ENCODE peak calls at places on chromosomes 7 and 10, in four cellular contexts. H is MM.1S, E is tibial nerve, Q is left ventricle myocardium inferior. K is an unnamed sample.
A peak's percentile ranks its signal among the peaks of the same experiment; 100 is the strongest.

GRCh38 chr7:75866497-75867389 is 12.1 kb upstream of the RHBDD2 start:
- DNase-seq in Q (peak; percentile 45), E (peak; percentile 56), H (peak; percentile 80), K (no peak)

GRCh38 chr7:70736715-70737460 is 395.1 kb upstream of the GALNT17 start:
- DNase-seq in H (no peak), Q (no peak), E (peak; percentile 21), K (peak; percentile 26)

GRCh38 chr7:42736931-42737330 is 174.9 kb downstream of the C7orf25 start:
- DNase-seq in H (no peak), E (no peak), Q (no peak), K (no peak)

GRCh38 chr10:132395704-132396494 is 1.1 kb upstream of the PWWP2B start:
- DNase-seq in H (no peak), Q (peak; percentile 87), E (peak; percentile 48), K (no peak)

GRCh38 chr7:74029094-74029785 is 1.3 kb downstream of the ELN start:
- DNase-seq in E (no peak), Q (peak; percentile 46), H (no peak), K (no peak)

GRCh38 chr7:25887795-25888559 is 264.0 kb upstream of the NFE2L3 start:
- DNase-seq in Q (no peak), E (no peak), H (no peak), K (no peak)

GRCh38 chr7:3065724-3066143 is 22.1 kb upstream of the CARD11 start:
- DNase-seq in E (no peak), Q (no peak), H (no peak), K (no peak)

GRCh38 chr10:25113231-25114035 is 61.4 kb upstream of the GPR158 start:
- DNase-seq in E (peak; percentile 81), Q (peak; percentile 61), H (peak; percentile 70), K (peak; percentile 10)

GRCh38 chr7:117784315-117784714 is 88.9 kb downstream of the CTTNBP2 start:
- DNase-seq in E (no peak), Q (no peak), H (no peak), K (no peak)

GRCh38 chr10:128440513-128441160 is 314.4 kb upstream of the MKI67 start:
- DNase-seq in H (no peak), E (no peak), Q (no peak), K (no peak)

GRCh38 chr10:62885656-62886461 is 69.7 kb upstream of the EGR2 start:
- DNase-seq in E (no peak), Q (no peak), H (no peak), K (no peak)

GRCh38 chr7:50504646-50505546 is 54.7 kb upstream of the FIGNL1 start:
- DNase-seq in H (no peak), Q (no peak), E (no peak), K (no peak)

GRCh38 chr10:3720228-3721019 is 64.6 kb downstream of the KLF6 start:
- DNase-seq in Q (peak; percentile 41), H (no peak), E (peak; percentile 67), K (peak; percentile 55)

GRCh38 chr7:78306631-78307030 is 508.1 kb downstream of the PHTF2 start:
- DNase-seq in H (no peak), Q (no peak), E (no peak), K (no peak)

GRCh38 chr7:127803626-127804025 is 151.6 kb downstream of the SND1 start:
- DNase-seq in H (no peak), Q (no peak), E (no peak), K (no peak)

GRCh38 chr10:88499569-88500470 is 83.3 kb downstream of the RNLS start:
- DNase-seq in E (no peak), H (no peak), Q (no peak), K (no peak)

GRCh38 chr10:74418285-74418872 is 267.4 kb downstream of the ADK start:
- DNase-seq in H (no peak), Q (no peak), E (no peak), K (no peak)

GRCh38 chr10:11272915-11273389 is 255.3 kb downstream of the CELF2 start:
- DNase-seq in Q (no peak), H (no peak), E (no peak), K (no peak)

GRCh38 chr7:149670288-149670687 is 103.1 kb downstream of the ZNF467 start:
- DNase-seq in Q (peak; percentile 18), H (no peak), E (no peak), K (no peak)

GRCh38 chr7:149625947-149626392 is 128.4 kb upstream of the ZNF746 start:
- DNase-seq in Q (no peak), E (no peak), H (no peak), K (no peak)

DNA sequence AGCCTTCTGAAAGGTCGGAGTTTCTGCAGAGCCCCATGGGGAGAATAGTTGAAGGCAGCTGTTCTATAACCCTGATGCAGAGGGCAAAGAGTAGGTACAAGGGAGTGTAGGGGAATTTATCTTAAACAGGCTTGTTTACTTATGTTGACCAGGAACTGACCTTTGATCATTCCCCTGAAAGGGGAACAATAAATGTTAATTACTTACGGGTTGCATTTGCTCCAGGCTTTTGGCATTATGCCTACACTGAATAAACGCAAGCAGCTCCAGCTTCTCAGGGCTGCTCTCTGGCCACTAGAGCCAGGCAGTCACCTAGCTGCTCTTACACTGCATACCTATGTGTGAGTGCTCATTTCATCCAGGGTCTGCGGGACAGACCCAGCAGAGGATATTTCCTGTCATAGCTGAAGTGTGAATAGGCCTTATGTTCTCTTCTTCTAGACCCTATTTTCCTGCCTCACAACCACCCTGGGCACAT is 26.9 kb upstream of the ABCA13 start:
- DNase-seq in Q (no peak), H (no peak), E (no peak), K (no peak)
- H3K4me3 ChIP-seq in Q (no peak overlapping the region), H (no peak overlapping the region), E (no peak overlapping the region), K (no peak overlapping the region)

DNA sequence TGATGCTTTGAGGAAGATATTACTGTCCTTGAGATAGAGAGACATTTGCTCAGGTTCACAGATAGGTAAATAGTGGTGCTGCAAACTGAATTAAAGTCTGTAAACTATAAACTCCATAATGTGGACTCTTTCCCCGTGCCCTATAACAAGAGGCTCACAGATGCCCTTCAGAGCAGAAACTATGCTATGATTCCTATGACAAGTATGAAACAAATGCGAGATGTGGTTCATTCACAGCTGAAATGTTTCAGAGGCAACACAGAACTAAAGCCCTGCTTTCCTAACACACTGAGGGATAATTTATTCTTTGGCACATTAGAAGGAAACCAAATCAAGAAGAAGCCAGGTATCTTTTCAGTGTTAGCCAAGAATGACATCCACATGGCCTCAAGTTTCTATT is 13.4 kb downstream of the CHUK start:
- DNase-seq in H (no peak), Q (no peak), E (no peak), K (no peak)
- H3K27ac ChIP-seq in H (no peak overlapping the region), Q (no peak overlapping the region), E (no peak overlapping the region), K (no peak overlapping the region)

GRCh38 chr7:158286210-158286609 is 301.4 kb downstream of the PTPRN2 start:
- DNase-seq in H (no peak), E (no peak), Q (no peak), K (no peak)
- H3K9me3 ChIP-seq in H (no peaks in the 10 kb centered on the region), E (peaks cover 4% of the 10 kb centered on the region), Q (peaks cover 59% of the 10 kb centered on the region), K (peaks cover 58% of the 10 kb centered on the region)

GRCh38 chr7:1122832-1123501 is 35.1 kb downstream of the GPER1 start:
- DNase-seq in E (no peak), Q (peak; percentile 67), H (no peak), K (no peak)

GRCh38 chr7:1121886-1122831 is 34.2 kb downstream of the GPER1 start:
- DNase-seq in H (no peak), Q (no peak), E (no peak), K (no peak)

GRCh38 chr7:1124816-1125602 is 35.0 kb downstream of the ZFAND2A start:
- DNase-seq in Q (peak; percentile 36), H (no peak), E (no peak), K (no peak)

GRCh38 chr7:1124164-1124563 is 35.8 kb downstream of the ZFAND2A start:
- DNase-seq in Q (no peak), H (no peak), E (peak; percentile 14), K (no peak)

GRCh38 chr7:1123721-1124120 is 35.8 kb downstream of the GPER1 start:
- DNase-seq in H (no peak), E (peak; percentile 67), Q (peak; percentile 87), K (peak; percentile 61)
- H3K4me3 ChIP-seq in H (no peak overlapping the region), E (no peak overlapping the region), Q (peak overlapping the region; percentile 55), K (peak overlapping the region; percentile 7)

K was measured in AG04450.